ENCODE peak calls at places on chromosomes 7 and 10, in four cellular contexts. A is GM12878, F is HepG2, H is K562. R is an unnamed sample.
A peak's percentile ranks its signal among the peaks of the same experiment; 100 is the strongest.

GRCh38 chr7:30812676-30813075 is 41.5 kb downstream of the MINDY4 start:
- DNase-seq in A (no peak), F (no peak), H (no peak), R (no peak)

GRCh38 chr10:78813526-78814429 is 255.0 kb upstream of the ZMIZ1 start:
- DNase-seq in A (no peak), F (no peak), H (no peak), R (no peak)

GRCh38 chr7:23234569-23235296 is 11.8 kb upstream of the GPNMB start:
- DNase-seq in A (peak; percentile 72), F (no peak), H (no peak), R (no peak)

GRCh38 chr7:131845573-131846337 is 289.3 kb upstream of the PODXL start:
- DNase-seq in A (no peak), F (no peak), H (no peak), R (no peak)

GRCh38 chr10:31321396-31321941 is 2.5 kb downstream of the ZEB1 start:
- DNase-seq in A (no peak), F (no peak), H (no peak), R (no peak)

GRCh38 chr10:99921948-99922347 is 87.8 kb downstream of the DNMBP start:
- DNase-seq in A (no peak), F (no peak), H (no peak), R (peak; percentile 31)

GRCh38 chr10:61024801-61025201 is 80.8 kb upstream of the RHOBTB1 start:
- DNase-seq in A (no peak), F (peak; percentile 31), H (peak; percentile 44), R (peak; percentile 19)

GRCh38 chr7:35700865-35701264 is 5.9 kb upstream of the HERPUD2 start:
- DNase-seq in A (no peak), F (no peak), H (no peak), R (no peak)

GRCh38 chr10:73908853-73909611 is 1.9 kb upstream of the PLAU start:
- DNase-seq in A (peak; percentile 63), F (peak; percentile 35), H (peak; percentile 56), R (peak; percentile 93)

GRCh38 chr10:51156913-51157312 is 82.6 kb downstream of the PRKG1 start:
- DNase-seq in A (no peak), F (no peak), H (no peak), R (no peak)

GRCh38 chr10:26881600-26882331 is 21.0 kb upstream of the ABI1 start:
- DNase-seq in A (no peak), F (peak; percentile 58), H (peak; percentile 23), R (peak; percentile 55)

GRCh38 chr7:78760620-78761355 is 692.7 kb downstream of the MAGI2 start:
- DNase-seq in A (no peak), F (no peak), H (no peak), R (no peak)

GRCh38 chr10:30219977-30220751 is 128.9 kb downstream of the MTPAP start:
- DNase-seq in A (no peak), F (peak; percentile 34), H (no peak), R (no peak)

GRCh38 chr7:157409753-157410727 is 73.2 kb downstream of the DNAJB6 start:
- DNase-seq in A (no peak), F (no peak), H (no peak), R (no peak)

GRCh38 chr7:157412021-157412443 is 75.2 kb downstream of the DNAJB6 start:
- DNase-seq in A (no peak), F (no peak), H (no peak), R (no peak)

GRCh38 chr7:157412491-157413180 is 75.8 kb downstream of the DNAJB6 start:
- DNase-seq in A (no peak), F (no peak), H (no peak), R (no peak)

GRCh38 chr7:157410831-157411556 is 74.2 kb downstream of the DNAJB6 start:
- DNase-seq in A (no peak), F (no peak), H (no peak), R (no peak)

GRCh38 chr7:157411580-157411979 is 74.8 kb downstream of the DNAJB6 start:
- DNase-seq in A (no peak), F (no peak), H (peak; percentile 84), R (no peak)
- TF ChIP-seq CHD4 in A (no peak), F (no peak), H (no peak), R (no peak)

DNA sequence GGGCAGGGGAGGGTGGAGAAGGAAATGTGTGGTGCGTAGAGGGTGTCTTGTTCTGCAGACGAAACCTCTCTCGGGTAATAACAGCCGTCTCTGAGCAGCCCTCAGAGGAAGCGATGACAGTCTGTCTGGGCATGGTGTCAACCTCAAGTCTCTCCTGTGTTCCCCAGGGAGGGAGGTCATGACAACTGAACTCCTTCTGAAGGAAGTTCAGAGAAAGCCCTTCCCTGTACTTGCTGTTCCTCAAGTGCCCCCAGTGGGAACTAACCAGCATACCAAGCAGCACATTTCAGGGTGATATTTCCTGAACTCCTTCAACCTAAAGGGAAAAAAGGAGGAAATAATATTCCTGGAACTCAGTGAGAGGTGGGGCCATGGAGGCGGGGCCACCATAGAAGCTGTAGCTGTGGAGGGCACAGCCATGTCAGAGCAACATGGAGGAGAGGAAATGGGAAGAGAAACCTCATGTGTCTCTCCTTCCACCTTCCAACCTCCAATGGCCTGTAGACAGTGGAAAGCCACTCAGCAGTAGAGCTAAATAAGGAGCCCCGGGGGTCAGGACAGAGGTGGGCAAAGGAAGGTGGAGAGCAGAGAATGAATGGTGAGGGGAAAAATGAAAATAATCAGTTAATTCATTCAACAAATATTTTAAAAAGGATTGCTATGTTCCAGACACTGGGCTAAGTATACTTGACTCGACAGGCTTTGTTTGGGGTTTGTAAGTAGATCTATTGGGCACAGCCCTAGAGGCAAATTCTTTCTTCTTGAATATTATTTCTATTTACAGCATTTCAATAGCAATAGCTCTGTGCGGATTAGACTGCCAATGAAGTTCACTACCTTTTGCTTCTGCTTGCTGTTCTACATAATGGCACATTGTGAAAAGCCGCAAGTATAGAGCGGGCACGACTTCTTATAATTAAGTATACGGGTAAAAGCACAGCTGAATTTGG is 61.0 kb upstream of the AOAH start:
- DNase-seq in A (peak; percentile 61), F (no peak), H (no peak), R (no peak)
- TF ChIP-seq CHD4 in A (no peak), F (no peak), H (no peak), R (no peak)

DNA sequence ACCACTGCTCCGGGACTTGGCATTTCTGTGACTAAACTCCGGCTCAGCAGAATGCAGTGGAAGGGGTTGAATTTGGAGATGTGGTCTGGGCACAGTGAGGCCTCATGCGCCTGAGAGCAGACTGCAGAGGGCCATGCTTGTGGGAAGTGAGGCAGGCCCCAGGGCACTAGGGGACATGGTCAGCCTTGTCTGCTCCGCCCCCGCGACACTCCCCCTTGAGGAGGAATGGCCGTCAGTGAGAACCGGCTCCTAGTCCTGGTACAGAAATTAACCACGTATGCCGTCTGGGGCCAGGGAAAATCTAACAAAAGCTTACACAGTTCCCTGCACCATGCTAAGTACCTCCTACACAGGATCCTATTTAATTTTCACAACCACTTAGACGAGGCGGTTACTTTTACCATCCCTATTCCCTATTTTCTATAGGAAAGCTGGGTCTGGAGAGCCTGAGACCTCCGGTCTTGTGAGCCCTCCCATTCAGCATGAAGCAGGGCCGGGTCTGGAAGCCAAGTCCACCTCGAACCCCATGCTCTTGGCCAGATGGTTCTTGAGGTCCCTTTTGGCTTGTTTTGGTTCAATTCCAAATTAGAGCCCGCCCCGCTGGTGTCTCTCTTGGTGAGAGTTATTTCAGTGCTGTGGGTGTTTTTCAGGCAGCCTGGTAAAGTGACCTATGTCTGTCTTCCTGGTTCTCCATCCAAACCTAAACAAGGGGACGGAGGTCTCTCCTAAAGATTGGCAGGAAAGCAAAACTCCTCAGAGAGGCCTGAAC is 87.7 kb upstream of the PITRM1 start:
- DNase-seq in A (no peak), F (no peak), H (no peak), R (no peak)
- TF ChIP-seq CHD4 in A (no peak), F (no peak), H (no peak), R (no peak)

DNA sequence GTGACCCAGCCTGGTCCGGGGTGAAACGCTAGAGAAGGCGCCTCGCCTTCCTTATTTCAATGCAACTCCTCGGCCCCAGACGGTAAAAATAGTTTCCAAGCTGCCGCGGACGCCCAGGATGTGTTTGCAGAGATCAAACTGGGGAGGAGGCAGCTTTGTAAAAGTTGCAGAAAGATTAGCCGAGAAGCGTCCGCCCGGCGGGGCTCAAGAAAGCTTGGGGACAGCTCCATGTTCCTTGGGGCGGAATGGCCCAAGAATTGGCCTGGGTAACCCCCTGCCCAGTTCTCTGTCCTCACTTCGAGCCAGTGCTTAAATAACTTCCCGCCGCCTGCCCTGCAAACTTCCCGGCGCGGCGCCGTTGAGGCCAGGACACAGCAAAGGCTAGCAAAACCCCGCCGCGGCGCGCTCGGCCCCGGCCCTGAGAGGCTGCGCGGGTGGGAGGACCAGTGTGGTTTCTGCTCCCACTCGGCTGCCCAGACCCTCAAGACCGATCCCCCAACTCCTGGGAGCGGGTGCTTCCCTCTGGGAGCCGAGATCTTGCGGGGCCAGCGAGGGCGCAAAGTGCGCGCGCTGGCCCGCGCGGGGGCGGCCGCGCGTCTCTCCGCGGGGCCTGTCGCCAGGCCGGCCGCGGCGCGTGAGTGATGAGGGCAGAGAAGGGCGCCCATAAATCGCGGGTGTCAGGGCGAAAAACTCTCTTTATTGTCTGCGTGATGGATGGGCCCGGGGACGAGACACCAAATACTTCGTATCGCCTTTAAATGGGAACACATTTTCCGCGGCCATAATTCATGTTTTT is 6.3 kb upstream of the ZNF503 start:
- DNase-seq in A (no peak), F (no peak), H (peak; percentile 63), R (no peak)
- TF ChIP-seq CHD4 in A (no peak), F (no peak), H (no peak), R (no peak)

DNA sequence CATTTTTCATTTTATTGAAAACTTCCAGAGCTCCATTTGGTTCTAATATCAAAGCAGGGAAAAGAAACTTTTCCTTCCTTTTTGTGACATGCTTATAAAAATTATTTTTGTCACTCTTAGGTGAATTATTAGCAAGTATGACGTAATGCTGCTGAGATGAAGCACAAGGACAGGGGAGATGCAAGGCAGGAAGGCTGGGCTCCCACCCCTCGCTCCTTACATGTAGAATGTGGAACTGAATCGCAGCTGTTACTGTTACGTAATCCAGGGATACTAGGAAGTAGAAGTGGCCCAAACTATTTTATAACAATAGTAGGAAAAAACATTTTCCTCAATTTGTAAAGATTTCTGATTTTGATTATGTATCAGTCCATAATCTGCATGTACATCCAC is 17.1 kb upstream of the GTPBP4 start:
- DNase-seq in A (no peak), F (no peak), H (no peak), R (no peak)
- TF ChIP-seq CHD4 in A (no peak), F (no peak), H (no peak), R (no peak)

DNA sequence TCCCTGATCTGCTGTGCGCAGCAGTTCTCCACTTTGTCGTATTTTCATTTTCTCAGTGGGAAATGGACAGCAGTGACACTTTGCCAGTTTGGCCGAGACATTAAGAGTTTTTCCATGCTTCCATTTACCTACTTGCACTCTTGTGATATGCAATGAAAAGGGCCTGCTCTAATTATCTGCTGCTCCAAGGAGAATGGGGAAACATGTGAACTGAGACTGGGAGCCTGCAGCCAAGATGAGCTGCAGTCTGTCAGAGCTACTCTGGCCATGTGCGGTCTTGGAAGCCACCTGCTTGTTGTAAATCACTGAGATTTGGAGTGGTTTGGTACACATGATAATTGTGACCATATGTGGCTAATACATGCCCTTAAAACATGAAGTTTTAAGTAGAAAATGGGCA is 586.6 kb upstream of the POT1 start:
- DNase-seq in A (no peak), F (no peak), H (no peak), R (no peak)
- TF ChIP-seq CHD4 in A (no peak), F (no peak), H (no peak), R (no peak)